ENCODE peak calls at places on chromosomes 4 and X, in five cellular contexts. Y is fibroblast of lung, C is H9, P is testis, G is GM20000. X is an unnamed sample.

GRCh38 chrX:26586570-26586969 is 370.6 kb downstream of the MAGEB5 start:
- DNase-seq in C (no peak), G (no peak), Y (no peak), P (no peak), X (no peak)

GRCh38 chrX:11386812-11387211 is 93.6 kb downstream of the AMELX start:
- DNase-seq in Y (no peak), G (no peak), P (peak), C (no peak), X (no peak)

GRCh38 chrX:142036111-142036510 is 132.4 kb downstream of the MAGEC1 start:
- DNase-seq in C (no peak), G (no peak), Y (peak), P (no peak), X (no peak)

GRCh38 chr4:95077864-95078263 is 320.1 kb downstream of the BMPR1B start:
- DNase-seq in G (no peak), P (no peak), C (no peak), Y (peak), X (no peak)

GRCh38 chr4:155950461-155950860 is 3.2 kb downstream of the CTSO start:
- DNase-seq in P (no peak), C (no peak), Y (no peak), G (no peak), X (no peak)

GRCh38 chr4:82613111-82613510 is 51.3 kb upstream of the TMEM150C start:
- DNase-seq in Y (no peak), P (no peak), C (no peak), G (no peak), X (no peak)

GRCh38 chr4:120977435-120977997 is 55.0 kb upstream of the PRDM5 start:
- DNase-seq in G (peak), C (peak), P (peak), Y (peak), X (no peak)

GRCh38 chrX:50691820-50692219 is 122.2 kb downstream of the SHROOM4 start:
- DNase-seq in C (peak), Y (peak), P (peak), G (peak), X (no peak)

GRCh38 chr4:47075241-47075640 is 43.9 kb downstream of the GABRB1 start:
- DNase-seq in C (no peak), Y (peak), G (no peak), P (no peak), X (no peak)

GRCh38 chr4:47106561-47106960 is 75.2 kb downstream of the GABRB1 start:
- DNase-seq in G (no peak), P (no peak), C (no peak), Y (peak), X (no peak)

GRCh38 chr4:128379860-128380259 is 92.2 kb upstream of the PGRMC2 start:
- DNase-seq in C (peak), P (peak), G (peak), Y (peak), X (no peak)

GRCh38 chrX:13688772-13689518 is at the start of gene RAB9A:
- DNase-seq in G (peak), Y (peak), C (peak), P (peak), X (peak)

GRCh38 chrX:153411988-153412574 is 809 bp downstream of the ZFP92 start:
- DNase-seq in Y (no peak), C (no peak), P (no peak), G (no peak), X (no peak)

GRCh38 chr4:141169391-141169790 is 36.1 kb upstream of the RNF150 start:
- DNase-seq in Y (no peak), C (no peak), G (no peak), P (no peak), X (no peak)

GRCh38 chr4:2261110-2261852 is 628 bp downstream of the MXD4 start:
- DNase-seq in C (no peak), P (no peak), Y (peak), G (peak), X (no peak)

GRCh38 chr4:20430555-20430954 is 178.8 kb downstream of the SLIT2 start:
- DNase-seq in P (no peak), G (no peak), C (no peak), Y (peak), X (no peak)

GRCh38 chr4:121791481-121791880 is 9.6 kb upstream of the EXOSC9 start:
- DNase-seq in P (no peak), C (no peak), G (no peak), Y (peak), X (no peak)

GRCh38 chrX:1507511-1508463 is 29.2 kb downstream of the P2RY8 start:
- DNase-seq in Y (no peak), C (no peak), P (no peak), G (peak), X (no peak)

GRCh38 chrX:121308276-121308805 is 260.9 kb downstream of the GLUD2 start:
- DNase-seq in G (peak), C (peak), P (peak), Y (no peak), X (no peak)

GRCh38 chr4:82721819-82722423 is 76.7 kb downstream of the SCD5 start:
- DNase-seq in Y (peak), P (peak), C (no peak), G (peak), X (no peak)

GRCh38 chr4:99815597-99816011 is 1.0 kb upstream of the DAPP1 start:
- DNase-seq in G (no peak), C (peak), Y (no peak), P (no peak), X (no peak)

GRCh38 chrX:131735127-131735526 is 191.3 kb downstream of the OR13H1 start:
- DNase-seq in G (no peak), C (no peak), Y (no peak), P (no peak), X (no peak)

GRCh38 chr4:35201403-35201802 is 1042.9 kb downstream of the ARAP2 start:
- DNase-seq in G (no peak), C (no peak), P (no peak), Y (no peak), X (no peak)

GRCh38 chr4:168917150-168917779 is 92.8 kb downstream of the CBR4 start:
- DNase-seq in P (no peak), Y (peak), C (no peak), G (peak), X (no peak)

GRCh38 chr4:30719363-30720020 is 677 bp upstream of the PCDH7 start:
- DNase-seq in G (peak), Y (peak), P (no peak), C (peak), X (no peak)

GRCh38 chrX:13597928-13598327 is 28.5 kb downstream of the EGFL6 start:
- DNase-seq in C (no peak), Y (peak), G (no peak), P (no peak), X (no peak)

GRCh38 chr4:101222156-101222845 is 125.0 kb downstream of the PPP3CA start:
- DNase-seq in C (no peak), G (no peak), Y (peak), P (no peak), X (no peak)

GRCh38 chrX:118652717-118653116 is 74.7 kb upstream of the IL13RA1 start:
- DNase-seq in Y (peak), C (no peak), P (no peak), G (no peak), X (no peak)

GRCh38 chr4:8229341-8229975 is 30.4 kb downstream of the SH3TC1 start:
- DNase-seq in C (no peak), P (no peak), G (no peak), Y (no peak), X (no peak)

GRCh38 chr4:159174645-159175147 is 71.8 kb downstream of the RAPGEF2 start:
- DNase-seq in Y (no peak), G (no peak), C (no peak), P (no peak), X (no peak)

GRCh38 chrX:15293471-15293870 is 22.0 kb downstream of the ASB11 start:
- DNase-seq in C (no peak), Y (no peak), P (no peak), G (no peak), X (no peak)

GRCh38 chr4:73862357-73862756 is 6.8 kb upstream of the CXCL1 start:
- DNase-seq in G (no peak), C (no peak), P (no peak), Y (peak), X (no peak)

GRCh38 chr4:73866236-73866635 is 3.0 kb upstream of the CXCL1 start:
- DNase-seq in Y (no peak), P (no peak), G (no peak), C (no peak), X (no peak)

GRCh38 chr4:73864973-73865372 is 4.2 kb upstream of the CXCL1 start:
- DNase-seq in C (no peak), P (no peak), G (no peak), Y (no peak), X (no peak)

GRCh38 chr4:73865697-73866096 is 3.5 kb upstream of the CXCL1 start:
- DNase-seq in C (no peak), P (no peak), G (no peak), Y (no peak), X (no peak)

GRCh38 chr4:73864365-73864764 is 4.8 kb upstream of the CXCL1 start:
- DNase-seq in Y (no peak), G (peak), C (peak), P (no peak), X (no peak)
- TF ChIP-seq CTCF in Y (no peak), G (peak), C (peak), P (no peak), X (no peak)

DNA sequence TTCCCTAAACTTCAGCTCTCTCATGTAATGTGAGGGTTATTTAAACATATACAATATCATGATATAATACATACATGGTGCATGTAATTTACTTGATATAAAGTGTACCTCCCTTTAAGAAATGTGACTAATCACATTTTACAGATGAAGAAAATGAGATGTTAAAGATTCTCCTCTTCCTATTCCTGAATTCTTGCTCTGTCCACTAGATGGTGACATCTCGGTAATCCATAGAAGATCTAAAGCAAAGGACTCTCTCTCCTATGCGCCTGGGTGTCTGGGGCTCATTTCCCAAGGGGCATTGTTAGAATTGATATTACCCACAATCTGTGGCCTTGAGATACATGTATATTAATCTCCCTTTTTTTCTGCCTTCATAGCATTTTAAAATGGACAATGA is 804.9 kb downstream of the RAB28 start:
- DNase-seq in Y (no peak), P (no peak), C (no peak), G (peak), X (no peak)
- TF ChIP-seq CTCF in Y (no peak), P (peak), C (peak), G (no peak), X (no peak)

GRCh38 chr4:78592104-78592783 is 40.7 kb downstream of the ANXA3 start:
- DNase-seq in P (no peak), C (no peak), G (peak), Y (no peak), X (no peak)
- TF ChIP-seq CTCF in P (peak), C (peak), G (peak), Y (peak), X (peak)

DNA sequence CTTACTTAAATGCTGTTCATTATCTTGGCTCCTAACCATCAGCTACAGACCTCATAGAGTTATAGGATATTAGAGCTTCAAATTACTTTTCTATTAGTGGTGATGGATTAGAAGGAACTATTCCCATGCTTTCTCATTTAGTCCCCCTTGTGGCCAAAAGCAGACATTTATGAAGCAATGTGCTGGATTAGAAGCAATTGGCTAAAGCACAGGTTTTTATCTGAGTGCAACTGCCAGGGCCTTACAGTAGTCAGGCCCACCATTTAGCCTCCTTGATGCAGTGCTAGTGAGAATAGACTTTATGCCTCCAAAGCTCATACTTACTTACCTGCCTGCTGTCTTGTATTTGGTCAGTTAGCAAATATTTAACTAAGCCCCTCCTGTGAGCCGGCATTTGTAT is 93.0 kb downstream of the TSPAN7 start:
- DNase-seq in C (no peak), G (no peak), P (peak), Y (peak), X (no peak)
- TF ChIP-seq CTCF in C (peak), G (no peak), P (peak), Y (peak), X (peak)

GRCh38 chr4:116058129-116058528 is 944.7 kb upstream of the NDST4 start:
- DNase-seq in C (no peak), G (no peak), Y (no peak), P (no peak), X (no peak)

GRCh38 chr4:116055857-116056827 is 942.7 kb upstream of the NDST4 start:
- DNase-seq in G (no peak), Y (peak), C (no peak), P (no peak), X (no peak)
- TF ChIP-seq CTCF in G (no peak), Y (no peak), C (peak), P (no peak), X (peak)

DNA sequence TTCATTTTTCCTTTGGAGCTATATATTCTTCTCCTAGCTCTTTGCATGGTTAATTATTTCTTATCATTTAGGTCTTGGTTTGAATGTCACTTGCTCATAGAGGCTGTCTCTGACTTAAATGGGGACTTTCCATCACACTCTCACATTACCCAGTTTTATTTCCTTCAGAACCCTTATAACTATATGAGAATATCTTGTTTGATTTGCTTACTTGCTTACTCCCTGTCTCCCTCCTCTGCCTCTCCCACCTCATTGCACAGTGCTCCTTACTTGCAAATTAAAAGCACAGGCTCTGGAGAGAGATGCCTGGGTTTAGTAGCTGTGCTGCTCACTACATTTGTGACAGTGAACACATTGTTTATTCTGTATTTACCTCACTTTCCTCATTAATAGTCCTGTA is 174.6 kb downstream of the SOWAHB start:
- DNase-seq in G (no peak), C (no peak), Y (peak), P (no peak), X (no peak)
- TF ChIP-seq CTCF in G (no peak), C (no peak), Y (peak), P (no peak), X (no peak)

GRCh38 chr4:126396703-126397102 is 1081.9 kb downstream of the FAT4 start:
- DNase-seq in P (no peak), C (no peak), G (no peak), Y (no peak), X (no peak)
- TF ChIP-seq CTCF in P (no peak), C (peak), G (no peak), Y (no peak), X (no peak)

GRCh38 chr4:988726-989721 is 2.2 kb downstream of the IDUA start:
- DNase-seq in P (no peak), G (no peak), C (no peak), Y (no peak), X (no peak)
- TF ChIP-seq CTCF in P (no peak), G (no peak), C (no peak), Y (no peak), X (no peak)

DNA sequence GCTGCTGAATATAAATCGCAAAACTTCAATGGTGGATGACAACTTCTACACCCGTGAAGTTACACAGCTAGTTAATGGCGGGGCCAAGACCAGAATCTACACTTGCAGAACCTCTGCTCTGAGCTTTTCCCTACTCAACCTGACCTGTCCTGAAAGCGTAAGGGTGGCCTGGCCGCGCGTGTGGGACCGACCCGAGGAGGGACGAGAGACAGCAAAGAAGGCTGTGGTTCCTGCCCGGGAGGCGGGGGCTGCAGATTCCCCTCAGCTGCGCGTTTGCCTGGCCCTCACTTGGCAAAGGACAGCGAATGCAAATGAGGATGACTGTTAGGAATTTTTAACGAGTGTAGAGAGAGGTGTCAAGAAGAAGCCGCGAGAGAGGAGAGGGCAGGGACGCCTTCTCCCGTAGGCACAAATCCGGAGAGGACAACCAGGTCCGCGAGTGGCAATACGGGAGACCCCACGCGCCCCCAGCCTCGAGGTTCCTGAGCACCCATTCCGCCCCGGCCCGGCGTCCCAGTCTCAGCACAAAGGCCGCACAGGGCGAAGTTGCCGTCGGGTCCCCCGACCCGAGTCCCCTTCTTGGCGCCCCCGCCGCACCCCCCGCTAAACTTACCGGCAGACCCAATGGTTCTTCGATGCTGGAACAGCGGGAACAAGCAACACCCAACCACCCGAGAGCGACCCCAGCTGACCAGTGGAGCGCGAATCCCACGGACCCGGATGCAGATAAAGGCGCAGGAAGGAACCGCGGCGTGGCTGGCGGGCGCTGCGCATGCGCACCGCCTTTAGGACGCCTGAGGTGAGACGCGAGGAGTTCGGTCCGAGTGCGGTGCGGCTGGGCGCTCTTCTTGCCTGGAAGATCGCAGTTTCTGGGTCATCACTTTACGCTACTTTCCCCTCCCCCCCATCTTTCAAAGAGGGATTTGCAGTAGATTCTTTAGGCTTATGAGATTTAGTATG is at the start of gene GNPDA2:
- DNase-seq in P (peak), Y (peak), C (peak), G (peak), X (peak)
- TF ChIP-seq CTCF in P (no peak), Y (peak), C (no peak), G (no peak), X (peak)

GRCh38 chr4:98626350-98626749 is 32.1 kb downstream of the TSPAN5 start:
- DNase-seq in C (peak), G (no peak), Y (peak), P (peak), X (no peak)
- TF ChIP-seq CTCF in C (no peak), G (no peak), Y (no peak), P (no peak), X (no peak)

X was measured in D721Med.